ENCODE peak calls at places on chromosome X, in ten cellular contexts. O is Ammon's horn; E is SW480; C is lung microvascular endothelial cell; F is activated naive CD8-positive, alpha-beta T cell treated with anti-CD3 and anti-CD28 coated beads for 36 hours; D is SK-N-SH; B is HEK293T; M is H4; N is prostate gland; W is upper lobe of right lung. Q is an unnamed sample.

GRCh38 chrX:100687128-100687527 is 43.1 kb downstream of the SRPX2 start:
- DNase-seq in O (no peak), E (no peak), C (no peak), F (peak; percentile 40), D (no peak), B (no peak), M (no peak), N (no peak), W (no peak), Q (no peak)

GRCh38 chrX:80876877-80877276 is 67.2 kb upstream of the BRWD3 start:
- DNase-seq in O (peak; percentile 5), E (peak; percentile 29), C (peak; percentile 33), F (no peak), D (peak; percentile 12), B (no peak), M (peak; percentile 12), N (no peak), W (no peak), Q (no peak)

GRCh38 chrX:17007134-17007768 is 60.8 kb downstream of the REPS2 start:
- DNase-seq in O (peak; percentile 31), E (peak; percentile 12), C (peak; percentile 32), F (peak; percentile 2), D (peak; percentile 36), B (peak; percentile 61), M (peak; percentile 23), N (no peak), W (no peak), Q (no peak)

GRCh38 chrX:19862634-19863236 is 24.7 kb downstream of the SH3KBP1 start:
- DNase-seq in O (no peak), E (no peak), C (no peak), F (no peak), D (no peak), B (no peak), M (no peak), N (no peak), W (no peak), Q (no peak)

GRCh38 chrX:51743179-51743957 is at the start of gene GSPT2:
- DNase-seq in O (peak; percentile 77), E (no peak), C (peak; percentile 70), F (peak; percentile 61), D (peak; percentile 74), B (peak; percentile 10), M (peak; percentile 76), N (peak; percentile 41), W (peak; percentile 85), Q (peak; percentile 27)

GRCh38 chrX:1355131-1355799 is 18.7 kb downstream of the IL3RA start:
- DNase-seq in O (no peak), E (no peak), C (no peak), F (no peak), D (no peak), B (no peak), M (no peak), N (no peak), W (no peak), Q (no peak)

GRCh38 chrX:119237526-119238035 is 1.5 kb downstream of the PGRMC1 start:
- DNase-seq in O (no peak), E (no peak), C (no peak), F (no peak), D (no peak), B (no peak), M (peak; percentile 13), N (no peak), W (no peak), Q (no peak)

GRCh38 chrX:43677993-43678392 is 21.9 kb downstream of the MAOA start:
- DNase-seq in O (no peak), E (no peak), C (no peak), F (no peak), D (no peak), B (no peak), M (no peak), N (no peak), W (no peak), Q (no peak)